ENCODE peak calls at places on chromosomes 1 and 21, in six cellular contexts. X is lung, K is upper lobe of right lung, F is choroid plexus epithelial cell, H is mucosa of descending colon, B is WERI-Rb-1. E is an unnamed sample.

GRCh38 chr1:156897078-156897825 is 3.7 kb downstream of the PEAR1 start:
- DNase-seq in X (no peak), K (no peak), F (peak), H (no peak), B (no peak), E (no peak)

GRCh38 chr1:206489980-206490534 is 17.3 kb upstream of the RASSF5 start:
- DNase-seq in X (peak), K (peak), F (peak), H (peak), B (peak), E (peak)

GRCh38 chr1:111624382-111624781 is 4.8 kb downstream of the RAP1A start:
- DNase-seq in X (no peak), K (no peak), F (no peak), H (no peak), B (no peak), E (no peak)

GRCh38 chr1:108503062-108503740 is 53.1 kb downstream of the NBPF6 start:
- DNase-seq in X (no peak), K (no peak), F (peak), H (no peak), B (no peak), E (no peak)

GRCh38 chr1:186842547-186842946 is 13.8 kb downstream of the PLA2G4A start:
- DNase-seq in X (no peak), K (no peak), F (no peak), H (peak), B (peak), E (no peak)

GRCh38 chr1:224433671-224434446 is 738 bp downstream of the WDR26 start:
- DNase-seq in X (peak), K (peak), F (peak), H (peak), B (peak), E (no peak)

GRCh38 chr1:19987719-19988118 is 8.3 kb upstream of the PLA2G2A start:
- DNase-seq in X (no peak), K (no peak), F (no peak), H (no peak), B (no peak), E (no peak)

GRCh38 chr1:89365206-89365605 is 1.3 kb downstream of the GBP6 start:
- DNase-seq in X (no peak), K (no peak), F (peak), H (no peak), B (no peak), E (no peak)

GRCh38 chr1:203153051-203153988 is 22.3 kb downstream of the MYBPH start:
- DNase-seq in X (no peak), K (no peak), F (no peak), H (no peak), B (no peak), E (no peak)

GRCh38 chr21:39483917-39484316 is 32.1 kb downstream of the SH3BGR start:
- DNase-seq in X (no peak), K (no peak), F (peak), H (no peak), B (no peak), E (no peak)

GRCh38 chr1:87766737-87767136 is 438.1 kb downstream of the LMO4 start:
- DNase-seq in X (no peak), K (no peak), F (peak), H (no peak), B (no peak), E (no peak)
- H3K4me3 ChIP-seq in X (no peak), K (no peak), F (no peak), H (no peak), B (no peak), E (no peak)

GRCh38 chr1:154418062-154418897 is 13.1 kb downstream of the IL6R start:
- DNase-seq in X (peak), K (peak), F (peak), H (peak), B (peak), E (no peak)
- H3K4me3 ChIP-seq in X (no peak), K (no peak), F (no peak), H (no peak), B (no peak), E (no peak)

DNA sequence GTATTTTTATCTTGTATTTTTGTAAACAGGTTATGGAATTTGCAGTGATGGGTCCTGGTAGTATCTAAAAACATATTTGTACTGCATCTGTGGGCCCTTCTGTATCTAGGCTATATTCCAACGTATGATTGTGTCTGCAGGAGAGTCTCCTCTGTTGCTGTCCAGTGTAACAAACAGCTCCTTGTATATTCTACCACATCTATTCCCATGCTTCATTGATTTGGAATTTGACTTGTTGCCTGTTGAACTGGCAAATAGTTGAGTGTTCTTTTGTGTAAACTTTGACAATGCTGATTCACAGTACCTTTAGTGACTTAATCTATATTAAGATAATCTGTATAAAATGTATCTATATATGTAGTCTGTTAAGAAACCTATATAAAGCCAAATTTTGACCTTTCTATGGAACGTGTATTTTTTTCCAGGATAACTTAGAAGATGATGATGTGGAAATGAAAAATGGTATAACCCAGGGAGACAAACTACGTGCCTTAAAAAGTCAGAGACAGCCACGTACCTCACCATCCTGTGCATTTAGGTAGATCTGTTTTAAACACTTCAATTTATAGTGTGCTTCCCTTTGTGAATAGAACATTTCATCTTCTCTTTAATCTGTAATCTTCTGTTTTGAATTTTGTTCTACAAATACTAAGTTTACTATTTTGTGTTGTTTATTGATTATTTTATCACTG is 43.4 kb upstream of the GPR88 start:
- DNase-seq in X (no peak), K (no peak), F (peak), H (no peak), B (no peak), E (no peak)
- H3K4me3 ChIP-seq in X (no peak), K (no peak), F (no peak), H (no peak), B (no peak), E (no peak)

DNA sequence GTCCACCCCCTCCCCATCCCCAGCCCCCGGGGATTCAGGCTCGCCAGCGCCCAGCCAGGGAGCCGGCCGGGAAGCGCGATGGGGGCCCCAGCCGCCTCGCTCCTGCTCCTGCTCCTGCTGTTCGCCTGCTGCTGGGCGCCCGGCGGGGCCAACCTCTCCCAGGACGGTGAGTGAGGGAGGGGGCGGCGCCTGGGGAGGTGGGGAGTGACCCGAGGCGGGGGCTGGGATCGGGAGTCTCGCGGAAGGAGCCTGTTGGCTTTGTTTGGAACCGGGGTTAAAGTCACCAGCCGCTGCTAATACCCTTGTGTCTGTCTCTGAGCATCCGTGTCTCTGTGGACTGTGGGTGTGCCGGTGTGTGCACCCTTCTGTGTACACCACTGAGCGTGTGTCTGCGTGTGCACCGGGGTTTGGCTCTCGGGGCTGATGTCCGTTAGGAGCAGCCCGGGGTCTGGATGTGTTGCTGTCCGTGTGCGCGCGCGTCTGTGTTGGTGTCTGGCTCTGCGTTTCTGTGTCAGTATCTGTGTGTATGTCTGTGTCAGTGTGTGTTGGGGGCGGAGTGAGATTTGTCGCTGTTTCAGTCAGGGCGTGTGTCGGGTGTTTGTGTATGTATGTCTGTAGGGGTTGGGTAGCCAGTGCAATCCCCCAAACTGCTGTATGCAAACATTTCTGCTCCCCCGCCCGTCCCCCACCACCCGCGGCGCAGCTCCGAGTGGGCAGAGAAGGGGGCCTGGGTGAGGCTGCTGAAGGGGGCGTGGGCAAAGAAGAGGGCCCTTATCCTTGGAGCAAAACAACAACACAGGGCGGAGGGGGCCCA is 480 bp downstream of the CADM3 start:
- DNase-seq in X (no peak), K (no peak), F (no peak), H (no peak), B (peak), E (no peak)
- H3K4me3 ChIP-seq in X (no peak), K (no peak), F (no peak), H (no peak), B (peak), E (no peak)

DNA sequence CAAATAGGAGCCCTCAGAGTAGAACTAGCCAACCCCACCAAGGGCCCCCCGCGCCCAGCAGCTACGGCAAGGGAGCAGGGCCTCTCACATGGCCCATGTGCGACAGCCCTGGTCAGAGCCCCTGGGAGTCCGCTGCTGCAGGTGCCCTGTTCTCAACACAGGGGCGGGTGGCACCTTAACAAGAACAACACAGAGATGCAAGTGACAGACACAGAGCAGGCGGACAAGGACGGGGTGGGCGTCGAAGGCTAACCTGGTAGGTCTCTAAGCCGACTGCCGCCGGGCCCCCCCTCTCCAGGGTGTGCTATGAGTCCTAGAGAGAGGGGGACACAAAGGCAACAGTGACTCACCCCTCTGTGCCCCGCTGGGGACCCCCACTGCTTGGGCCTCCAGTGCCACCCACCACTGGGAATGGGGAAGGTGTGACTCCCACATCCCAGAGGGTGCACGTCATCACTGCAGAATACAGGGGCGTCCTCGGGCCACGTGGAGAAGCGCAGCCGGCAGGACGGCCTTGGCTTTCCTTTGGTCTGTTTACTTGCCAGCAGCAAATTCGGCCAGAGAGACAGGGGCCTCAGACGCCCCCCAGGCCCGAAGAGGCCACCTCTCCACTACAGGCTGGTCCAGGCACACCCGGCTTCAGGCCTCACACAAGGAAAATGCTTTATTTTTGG is 44.8 kb downstream of the PRDM15 start:
- DNase-seq in X (no peak), K (peak), F (no peak), H (no peak), B (no peak), E (no peak)
- H3K4me3 ChIP-seq in X (no peak), K (no peak), F (no peak), H (no peak), B (no peak), E (no peak)

GRCh38 chr1:7550981-7551380 is 220.1 kb upstream of the VAMP3 start:
- DNase-seq in X (no peak), K (peak), F (no peak), H (no peak), B (no peak), E (no peak)
- H3K4me3 ChIP-seq in X (no peak), K (no peak), F (no peak), H (no peak), B (no peak), E (no peak)

DNA sequence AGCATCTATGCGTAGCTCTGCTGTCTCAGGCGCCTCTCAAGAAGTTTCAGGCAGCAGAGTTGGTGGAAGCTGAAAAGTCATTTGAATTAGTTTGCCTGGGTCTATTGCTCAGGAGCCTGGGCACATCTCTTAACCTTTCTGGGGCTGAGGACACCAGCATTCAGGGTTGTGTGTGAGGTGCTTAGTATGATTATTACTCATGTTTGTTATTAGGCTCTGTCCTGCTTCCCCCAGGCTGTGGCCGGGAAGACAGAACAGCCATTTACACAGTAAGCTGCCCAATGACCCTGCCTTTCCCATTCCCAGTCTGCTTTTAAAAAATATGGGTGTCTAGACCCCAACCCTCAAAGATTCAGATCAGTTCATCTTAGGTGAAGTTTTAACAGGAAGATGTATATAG is 53.9 kb upstream of the CACNA1E start:
- DNase-seq in X (no peak), K (no peak), F (no peak), H (no peak), B (no peak), E (no peak)
- H3K4me3 ChIP-seq in X (no peak), K (no peak), F (no peak), H (no peak), B (no peak), E (no peak)

E was measured in Jurkat, Clone E6-1.